ENCODE peak calls at places on chromosomes 4 and X, in seven cellular contexts. C is cardiac muscle cell; F is activated CD8-positive, alpha-beta T cell treated with anti-CD3 and anti-CD28 coated beads for 36 hours; E is foreskin keratinocyte; J is AG10803; S is GM12865; G is kidney epithelial cell. B is an unnamed sample.

GRCh38 chr4:136012250-136012649 is 1520.0 kb downstream of the PCDH18 start:
- DNase-seq in C (no peak), F (no peak), E (no peak), J (no peak), S (no peak), G (no peak), B (no peak)

GRCh38 chr4:152920768-152921167 is 15.4 kb upstream of the FHDC1 start:
- DNase-seq in C (no peak), F (no peak), E (no peak), J (no peak), S (no peak), G (no peak), B (no peak)

GRCh38 chr4:159142254-159142653 is 39.4 kb downstream of the RAPGEF2 start:
- DNase-seq in C (no peak), F (no peak), E (no peak), J (peak), S (no peak), G (no peak), B (no peak)

GRCh38 chrX:87679849-87680248 is 162.2 kb downstream of the KLHL4 start:
- DNase-seq in C (no peak), F (no peak), E (no peak), J (no peak), S (no peak), G (no peak), B (no peak)

GRCh38 chr4:4387531-4388311 is 819 bp downstream of the NSG1 start:
- DNase-seq in C (no peak), F (peak), E (no peak), J (no peak), S (no peak), G (no peak), B (no peak)

GRCh38 chr4:37928896-37929537 is 31.2 kb upstream of the PTTG2 start:
- DNase-seq in C (no peak), F (no peak), E (no peak), J (peak), S (no peak), G (no peak), B (no peak)

GRCh38 chr4:4541040-4541631 is 712 bp downstream of the STX18 start:
- DNase-seq in C (peak), F (peak), E (peak), J (peak), S (peak), G (no peak), B (peak)

GRCh38 chrX:15468036-15468435 is 25.1 kb downstream of the PIR start:
- DNase-seq in C (peak), F (no peak), E (no peak), J (peak), S (peak), G (no peak), B (peak)

GRCh38 chrX:8272846-8273245 is 101.8 kb upstream of the VCX2 start:
- DNase-seq in C (no peak), F (no peak), E (no peak), J (no peak), S (no peak), G (no peak), B (no peak)

GRCh38 chr4:23818097-23818648 is 71.7 kb downstream of the PPARGC1A start:
- DNase-seq in C (peak), F (no peak), E (no peak), J (no peak), S (no peak), G (no peak), B (no peak)

GRCh38 chrX:97743014-97743413 is 859.3 kb downstream of the RPA4 start:
- DNase-seq in C (no peak), F (peak), E (no peak), J (no peak), S (peak), G (no peak), B (no peak)
- TF ChIP-seq CTCF in C (peak), F (no peak), E (peak), J (no peak), S (no peak), G (no peak), B (peak)

GRCh38 chr4:180665994-180666818 is 1577.0 kb upstream of the TENM3 start:
- DNase-seq in C (peak), F (peak), E (peak), J (peak), S (peak), G (peak), B (peak)
- TF ChIP-seq CTCF in C (peak), F (peak), E (peak), J (peak), S (peak), G (peak), B (peak)

GRCh38 chr4:89915937-89916336 is 21.3 kb downstream of the MMRN1 start:
- DNase-seq in C (no peak), F (no peak), E (no peak), J (no peak), S (no peak), G (no peak), B (no peak)

GRCh38 chr4:89915151-89915550 is 20.5 kb downstream of the MMRN1 start:
- DNase-seq in C (no peak), F (no peak), E (no peak), J (no peak), S (no peak), G (no peak), B (no peak)

GRCh38 chr4:89913623-89914022 is 19.0 kb downstream of the MMRN1 start:
- DNase-seq in C (no peak), F (no peak), E (no peak), J (no peak), S (no peak), G (no peak), B (no peak)

DNA sequence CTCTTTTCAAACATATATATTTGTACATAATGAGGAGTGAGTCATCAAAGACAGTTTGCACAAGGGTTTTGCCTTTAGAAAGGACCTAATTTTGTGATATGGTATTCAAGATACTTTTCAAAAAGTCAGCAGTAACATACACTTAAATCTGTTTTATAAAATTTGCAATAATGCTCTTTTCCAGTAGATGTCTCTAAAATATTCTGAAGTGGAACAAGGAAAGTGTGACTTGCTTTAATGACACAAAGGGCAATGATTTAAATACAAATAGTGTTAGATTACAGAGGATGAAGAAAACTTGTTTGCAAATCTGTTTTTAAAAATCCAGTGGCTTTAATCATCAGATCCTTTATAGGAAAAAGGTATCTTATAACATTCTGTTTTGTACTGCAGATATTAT is 20.0 kb downstream of the MMRN1 start:
- DNase-seq in C (no peak), F (no peak), E (no peak), J (no peak), S (no peak), G (no peak), B (no peak)
- TF ChIP-seq CTCF in C (no peak), F (no peak), E (peak), J (no peak), S (no peak), G (peak), B (no peak)

GRCh38 chrX:33336783-33337182 is 125.4 kb upstream of the DMD start:
- DNase-seq in C (peak), F (no peak), E (no peak), J (no peak), S (peak), G (no peak), B (no peak)

GRCh38 chrX:33339219-33339618 is 127.9 kb upstream of the DMD start:
- DNase-seq in C (peak), F (no peak), E (no peak), J (no peak), S (no peak), G (no peak), B (no peak)
- TF ChIP-seq CTCF in C (no peak), F (no peak), E (peak), J (no peak), S (no peak), G (no peak), B (no peak)